ENCODE peak calls at places on chromosomes 12 and 14, in seven cellular contexts. Q is cardiac muscle cell, V is tibial artery, A is tibial nerve, C is heart left ventricle, P is gastrocnemius medialis, N is lower lobe of right lung. J is an unnamed sample.

GRCh38 chr14:71166434-71166833 is 259.2 kb downstream of the PCNX1 start:
- DNase-seq in Q (peak; percentile 79), V (no peak), A (no peak), C (no peak), P (no peak), N (no peak), J (no peak)

GRCh38 chr14:80216818-80217217 is 5.5 kb upstream of the DIO2 start:
- DNase-seq in Q (no peak), V (no peak), A (no peak), C (no peak), P (no peak), N (no peak), J (no peak)

GRCh38 chr14:60561845-60562746 is 53.1 kb downstream of the SIX6 start:
- DNase-seq in Q (peak; percentile 81), V (peak; percentile 60), A (no peak), C (no peak), P (peak; percentile 13), N (no peak), J (peak; percentile 34)

GRCh38 chr14:77051101-77051500 is 22.6 kb upstream of the IRF2BPL start:
- DNase-seq in Q (no peak), V (peak; percentile 87), A (no peak), C (peak; percentile 85), P (peak; percentile 65), N (peak; percentile 88), J (no peak)

GRCh38 chr14:59358774-59359173 is 106.4 kb downstream of the GPR135 start:
- DNase-seq in Q (no peak), V (no peak), A (no peak), C (no peak), P (no peak), N (no peak), J (no peak)

GRCh38 chr14:70665448-70666363 is 24.0 kb downstream of the TTC9 start:
- DNase-seq in Q (no peak), V (no peak), A (no peak), C (no peak), P (no peak), N (peak; percentile 79), J (peak; percentile 74)

GRCh38 chr14:76151398-76152332 is at the start of gene GPATCH2L:
- DNase-seq in Q (peak; percentile 92), V (peak; percentile 93), A (peak; percentile 93), C (peak; percentile 97), P (peak; percentile 89), N (peak; percentile 94), J (peak; percentile 82)

GRCh38 chr12:131607658-131608447 is 103.0 kb upstream of the SFSWAP start:
- DNase-seq in Q (no peak), V (no peak), A (no peak), C (no peak), P (no peak), N (no peak), J (peak; percentile 44)

GRCh38 chr12:109461846-109462766 is 15.0 kb downstream of the KCTD10 start:
- DNase-seq in Q (peak; percentile 99), V (peak; percentile 94), A (peak; percentile 90), C (peak; percentile 91), P (peak; percentile 52), N (peak; percentile 89), J (no peak)

GRCh38 chr14:92962031-92962830 is 39.3 kb downstream of the CHGA start:
- DNase-seq in Q (no peak), V (no peak), A (no peak), C (no peak), P (no peak), N (peak; percentile 13), J (no peak)

GRCh38 chr12:21552983-21553673 is 27.0 kb downstream of the SPX start:
- DNase-seq in Q (no peak), V (no peak), A (no peak), C (no peak), P (no peak), N (no peak), J (no peak)

GRCh38 chr14:58299665-58300202 is 1.4 kb downstream of the ARID4A start:
- DNase-seq in Q (peak; percentile 14), V (no peak), A (no peak), C (no peak), P (no peak), N (no peak), J (no peak)

GRCh38 chr12:39441963-39442894 is 691 bp downstream of the KIF21A start:
- DNase-seq in Q (peak; percentile 46), V (peak; percentile 37), A (peak; percentile 14), C (peak; percentile 74), P (peak; percentile 29), N (peak; percentile 50), J (peak; percentile 33)

GRCh38 chr14:53126705-53127104 is 26.4 kb downstream of the DDHD1 start:
- DNase-seq in Q (no peak), V (no peak), A (no peak), C (no peak), P (no peak), N (no peak), J (peak; percentile 48)

GRCh38 chr14:36373982-36374673 is 53.7 kb upstream of the MBIP start:
- DNase-seq in Q (peak; percentile 80), V (peak; percentile 74), A (peak; percentile 65), C (peak; percentile 62), P (peak; percentile 23), N (peak; percentile 80), J (peak; percentile 72)

GRCh38 chr12:6563448-6564050 is 4.5 kb downstream of the NOP2 start:
- DNase-seq in Q (peak; percentile 60), V (peak; percentile 48), A (no peak), C (no peak), P (no peak), N (peak; percentile 58), J (peak; percentile 28)

GRCh38 chr14:98070521-98070920 is 1201.5 kb downstream of the BCL11B start:
- DNase-seq in Q (no peak), V (no peak), A (no peak), C (no peak), P (no peak), N (no peak), J (no peak)

GRCh38 chr12:24697769-24698168 is 251.1 kb downstream of the BCAT1 start:
- DNase-seq in Q (peak; percentile 35), V (no peak), A (no peak), C (no peak), P (no peak), N (no peak), J (no peak)

GRCh38 chr14:90295870-90296516 is 35.7 kb downstream of the NRDE2 start:
- DNase-seq in Q (peak; percentile 56), V (no peak), A (no peak), C (no peak), P (no peak), N (no peak), J (no peak)

DNA sequence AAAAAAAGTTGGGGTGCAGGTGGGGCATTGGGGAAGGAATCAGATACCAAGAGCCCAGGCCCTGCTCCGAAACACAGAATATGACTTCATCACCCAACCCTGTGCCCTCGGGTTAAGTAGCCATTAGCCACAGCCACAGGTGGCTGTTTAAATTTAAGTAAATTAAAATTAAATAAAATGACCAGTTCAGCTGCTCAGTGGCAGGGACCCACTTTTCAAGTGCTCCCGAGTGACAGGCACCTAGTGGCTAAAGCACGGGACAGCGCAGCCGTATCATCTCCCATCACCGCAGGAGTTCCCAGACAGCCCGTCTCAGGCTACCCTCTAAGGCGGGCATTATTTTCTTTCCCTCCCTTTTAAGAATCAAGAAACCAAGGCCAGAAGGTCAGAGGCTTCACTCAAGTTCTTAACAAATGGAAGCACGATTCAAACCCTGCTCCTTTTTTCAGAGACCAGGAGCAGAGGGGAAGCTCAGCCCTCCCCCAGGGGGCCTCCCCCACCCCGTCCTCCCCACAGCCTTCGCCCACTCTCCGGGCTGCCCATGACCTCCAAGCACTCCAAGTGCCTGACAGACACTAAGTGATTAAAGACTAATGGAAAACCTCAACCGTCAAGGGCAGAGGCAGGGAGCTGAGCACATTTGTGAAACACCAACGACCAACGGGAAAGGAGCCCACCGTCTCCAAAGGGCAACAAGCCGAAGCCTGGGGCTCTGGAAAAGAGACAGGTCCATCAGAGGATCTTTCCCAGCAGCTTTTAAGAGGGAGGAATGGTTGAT is 5.2 kb downstream of the NCOR2 start:
- DNase-seq in Q (no peak), V (no peak), A (no peak), C (no peak), P (no peak), N (no peak), J (no peak)
- H3K4me1 ChIP-seq in Q (peaks cover 46% of the 10 kb centered on the region), V (no peaks in the 10 kb centered on the region), A (peaks cover 43% of the 10 kb centered on the region), C (peaks cover 56% of the 10 kb centered on the region), P (peaks cover 50% of the 10 kb centered on the region), N (peaks cover 76% of the 10 kb centered on the region), J (no peaks in the 10 kb centered on the region)

DNA sequence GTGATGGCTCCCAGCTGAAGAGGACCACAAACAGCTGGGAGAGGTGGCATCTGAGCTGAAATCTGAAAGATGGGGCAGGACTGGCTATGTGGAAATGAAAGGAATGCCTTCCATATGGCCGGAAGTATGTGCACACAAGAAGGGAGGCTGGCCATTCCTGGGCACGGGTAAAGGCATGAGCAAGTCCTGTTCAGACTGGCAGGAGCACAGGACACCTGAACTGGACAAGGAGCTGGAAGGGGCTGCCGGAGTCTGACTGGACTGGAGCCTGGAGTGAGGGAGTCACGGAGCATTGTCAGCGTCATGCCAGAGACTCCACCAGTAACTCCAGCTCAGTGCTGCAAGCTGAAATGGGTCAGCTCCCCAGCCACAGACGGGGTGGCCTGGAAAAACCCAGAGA is 11.9 kb upstream of the TC2N start:
- DNase-seq in Q (no peak), V (no peak), A (no peak), C (no peak), P (no peak), N (no peak), J (no peak)
- H3K27ac ChIP-seq in Q (no peak overlapping the region), V (no peak overlapping the region), A (no peak overlapping the region), C (no peak overlapping the region), P (no peak overlapping the region), N (peak overlapping the region; percentile 18), J (no peak overlapping the region)

GRCh38 chr14:21257395-21258193 is 11.6 kb downstream of the HNRNPC start:
- DNase-seq in Q (peak; percentile 53), V (no peak), A (no peak), C (no peak), P (no peak), N (no peak), J (no peak)
- H3K36me3 ChIP-seq in Q (peaks cover 52% of the 10 kb centered on the region), V (peaks cover 41% of the 10 kb centered on the region), A (no peaks in the 10 kb centered on the region), C (peaks cover 45% of the 10 kb centered on the region), P (peaks cover 33% of the 10 kb centered on the region), N (peaks cover 90% of the 10 kb centered on the region), J (peaks cover 4% of the 10 kb centered on the region)

DNA sequence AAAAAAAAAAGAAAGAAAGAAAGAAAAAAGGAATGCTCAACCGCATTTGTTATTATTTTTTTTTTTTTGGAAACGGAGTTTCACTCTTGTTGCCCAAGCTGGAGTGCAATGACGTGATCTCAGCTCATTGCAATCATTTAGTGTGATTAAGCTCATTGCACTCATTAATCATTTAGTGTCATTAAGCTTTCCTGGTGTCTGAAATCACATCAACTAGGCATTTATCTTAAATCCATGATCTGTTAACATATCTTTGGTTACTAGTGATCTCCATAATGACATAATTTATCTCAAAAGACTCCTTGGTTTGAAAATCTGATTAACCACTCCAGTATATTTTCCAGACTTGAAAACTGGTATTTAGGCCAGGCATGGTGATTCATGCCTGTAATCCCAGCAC is 26.3 kb downstream of the ETFBKMT start:
- DNase-seq in Q (no peak), V (no peak), A (no peak), C (no peak), P (no peak), N (no peak), J (no peak)
- H3K4me1 ChIP-seq in Q (no peaks in the 10 kb centered on the region), V (no peaks in the 10 kb centered on the region), A (no peaks in the 10 kb centered on the region), C (no peaks in the 10 kb centered on the region), P (no peaks in the 10 kb centered on the region), N (no peaks in the 10 kb centered on the region), J (peaks cover 3% of the 10 kb centered on the region)

DNA sequence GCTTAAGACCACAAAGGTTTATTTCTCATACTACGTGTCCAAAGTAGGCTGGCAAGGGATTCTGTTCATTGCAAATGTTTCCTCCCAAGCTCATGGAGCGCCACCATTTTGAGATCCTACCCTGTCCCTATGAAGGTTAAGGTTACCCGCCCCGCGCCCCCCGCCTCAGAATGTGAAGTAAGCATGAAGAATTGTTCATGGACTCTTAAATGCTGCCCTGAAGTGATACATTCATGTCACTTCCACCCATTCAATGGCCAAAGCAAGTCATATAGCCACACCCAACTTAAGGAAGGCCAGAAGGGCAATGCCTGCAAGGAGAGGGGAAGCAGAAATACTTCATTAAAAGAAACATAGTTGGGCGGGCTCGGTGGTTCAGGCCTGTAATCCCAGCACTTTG is 4.2 kb downstream of the TMEM253 start:
- DNase-seq in Q (no peak), V (no peak), A (no peak), C (no peak), P (no peak), N (no peak), J (no peak)
- H3K27ac ChIP-seq in Q (peak overlapping the region; percentile 99), V (peak overlapping the region; percentile 98), A (peak overlapping the region; percentile 92), C (peak overlapping the region; percentile 97), P (peak overlapping the region; percentile 98), N (peak overlapping the region; percentile 99), J (peak overlapping the region; percentile 95)